ENCODE peak calls at places on chromosomes 16 and 17, in six cellular contexts. U is adrenal gland, R is neuronal stem cell, T is cardiac muscle cell, L is SK-N-SH, Y is psoas muscle. M is an unnamed sample.

GRCh38 chr17:61279476-61280145 is 120.0 kb upstream of the TBX2 start:
- DNase-seq in U (no peak), R (no peak), T (no peak), L (no peak), Y (no peak), M (no peak)

GRCh38 chr17:18027280-18027679 is 11.7 kb downstream of the ATPAF2 start:
- DNase-seq in U (peak; percentile 61), R (no peak), T (peak; percentile 19), L (no peak), Y (peak; percentile 84), M (no peak)

GRCh38 chr16:89000207-89000959 is 23.4 kb upstream of the CBFA2T3 start:
- DNase-seq in U (no peak), R (no peak), T (no peak), L (no peak), Y (peak; percentile 36), M (no peak)

GRCh38 chr17:50212121-50212843 is 10.9 kb upstream of the COL1A1 start:
- DNase-seq in U (no peak), R (no peak), T (peak; percentile 89), L (peak; percentile 25), Y (no peak), M (no peak)

GRCh38 chr16:13633381-13633861 is 286.5 kb upstream of the ERCC4 start:
- DNase-seq in U (no peak), R (no peak), T (no peak), L (no peak), Y (no peak), M (peak; percentile 52)

GRCh38 chr17:29873476-29873875 is 56.6 kb downstream of the SSH2 start:
- DNase-seq in U (no peak), R (no peak), T (no peak), L (no peak), Y (no peak), M (no peak)

GRCh38 chr16:11191665-11192064 is 64.3 kb downstream of the SOCS1 start:
- DNase-seq in U (no peak), R (no peak), T (no peak), L (no peak), Y (no peak), M (no peak)

GRCh38 chr16:83549836-83550569 is 257.8 kb upstream of the HSBP1 start:
- DNase-seq in U (no peak), R (no peak), T (no peak), L (no peak), Y (no peak), M (no peak)

GRCh38 chr16:57071840-57072541 is 20.4 kb upstream of the CPNE2 start:
- DNase-seq in U (no peak), R (no peak), T (peak; percentile 39), L (no peak), Y (no peak), M (peak; percentile 25)

GRCh38 chr17:44623070-44623725 is 33.1 kb upstream of the MEIOC start:
- DNase-seq in U (no peak), R (no peak), T (no peak), L (no peak), Y (no peak), M (no peak)

GRCh38 chr16:22264786-22265185 is 32.4 kb upstream of the POLR3E start:
- DNase-seq in U (no peak), R (no peak), T (no peak), L (peak; percentile 88), Y (no peak), M (no peak)

GRCh38 chr17:49581645-49581992 is 5.9 kb downstream of the NXPH3 start:
- DNase-seq in U (no peak), R (no peak), T (no peak), L (peak; percentile 60), Y (peak; percentile 53), M (no peak)

GRCh38 chr16:72856797-72857196 is 191.1 kb downstream of the ZFHX3 start:
- DNase-seq in U (peak; percentile 34), R (no peak), T (peak; percentile 38), L (peak; percentile 54), Y (no peak), M (no peak)

GRCh38 chr16:84617068-84617630 is 729 bp downstream of the COTL1 start:
- DNase-seq in U (no peak), R (no peak), T (no peak), L (peak; percentile 65), Y (no peak), M (no peak)

GRCh38 chr17:73758245-73758644 is 114.0 kb upstream of the SDK2 start:
- DNase-seq in U (no peak), R (no peak), T (no peak), L (peak; percentile 63), Y (no peak), M (no peak)

GRCh38 chr16:22789281-22789945 is 24.5 kb upstream of the HS3ST2 start:
- DNase-seq in U (no peak), R (no peak), T (no peak), L (no peak), Y (no peak), M (no peak)

DNA sequence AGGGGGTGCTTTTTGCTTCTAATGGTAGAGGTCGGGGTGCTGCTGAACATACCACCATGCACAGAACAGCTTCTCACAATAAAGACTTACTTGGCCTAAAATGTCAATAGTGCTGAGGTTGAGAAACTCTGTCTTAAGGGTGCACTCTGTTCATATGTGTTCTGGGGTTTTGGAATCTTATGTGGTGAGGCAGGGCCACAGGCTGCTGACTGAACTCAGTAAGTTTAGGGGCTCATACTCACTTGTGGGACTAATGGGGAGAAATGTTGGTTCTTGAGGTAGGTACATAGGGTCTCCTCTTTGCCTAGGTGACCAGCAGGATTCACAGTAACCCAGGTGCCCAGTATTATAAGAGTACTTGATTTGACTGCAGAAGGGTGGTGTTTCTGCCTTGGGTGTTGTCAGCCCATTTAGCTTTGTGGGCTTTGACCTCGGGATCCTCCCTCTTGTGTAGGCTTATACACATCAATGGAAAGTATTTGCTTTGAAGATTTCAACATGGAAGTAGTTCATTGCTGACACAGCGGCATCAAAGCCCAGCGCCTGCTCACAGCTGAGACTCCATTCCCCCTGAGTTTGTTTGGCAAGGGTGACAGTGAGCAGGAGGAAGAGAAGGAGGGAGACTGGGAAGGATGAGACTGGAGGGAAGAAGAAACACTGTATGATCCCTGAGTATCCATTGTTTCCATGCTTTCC is 17.2 kb downstream of the SLC7A6 start:
- DNase-seq in U (no peak), R (no peak), T (no peak), L (no peak), Y (no peak), M (no peak)
- H3K36me3 ChIP-seq in U (no peaks in the 10 kb centered on the region), R (peaks cover 21% of the 10 kb centered on the region), T (no peaks in the 10 kb centered on the region), L (peaks cover 6% of the 10 kb centered on the region), Y (no peaks in the 10 kb centered on the region), M (no peaks in the 10 kb centered on the region)

DNA sequence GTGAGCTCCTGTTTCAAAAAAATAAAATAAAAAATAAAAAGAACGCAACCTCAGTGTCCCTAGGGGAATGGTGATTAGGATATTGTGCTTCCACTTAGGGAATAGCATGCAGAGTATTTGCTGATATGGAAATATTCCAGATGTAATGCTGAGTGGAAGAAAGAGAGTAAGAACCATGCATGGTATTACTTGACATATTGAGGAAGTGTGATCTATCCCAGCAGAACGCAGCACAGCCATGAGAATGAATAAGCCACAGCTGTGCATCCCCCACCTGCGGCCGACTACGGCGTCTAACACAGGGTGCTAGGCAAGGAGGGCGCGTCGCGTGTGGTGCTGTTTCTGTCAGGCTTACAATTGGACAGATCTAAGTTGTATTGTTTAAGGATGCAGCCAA is 49.5 kb downstream of the FOXK2 start:
- DNase-seq in U (no peak), R (no peak), T (peak; percentile 67), L (peak; percentile 18), Y (peak; percentile 16), M (no peak)
- H3K36me3 ChIP-seq in U (no peaks in the 10 kb centered on the region), R (peaks cover 97% of the 10 kb centered on the region), T (peaks cover 35% of the 10 kb centered on the region), L (peaks cover 61% of the 10 kb centered on the region), Y (peaks cover 4% of the 10 kb centered on the region), M (no peaks in the 10 kb centered on the region)

GRCh38 chr17:41912925-41913324 is 5.8 kb downstream of the ACLY start:
- DNase-seq in U (no peak), R (no peak), T (no peak), L (no peak), Y (no peak), M (no peak)
- H3K36me3 ChIP-seq in U (no peaks in the 10 kb centered on the region), R (peaks cover 97% of the 10 kb centered on the region), T (peaks cover 30% of the 10 kb centered on the region), L (peaks cover 47% of the 10 kb centered on the region), Y (no peaks in the 10 kb centered on the region), M (peaks cover 9% of the 10 kb centered on the region)

GRCh38 chr16:85913688-85914422 is 14.9 kb downstream of the IRF8 start:
- DNase-seq in U (no peak), R (no peak), T (no peak), L (no peak), Y (no peak), M (no peak)

GRCh38 chr16:85915125-85915845 is 16.3 kb downstream of the IRF8 start:
- DNase-seq in U (no peak), R (no peak), T (no peak), L (no peak), Y (no peak), M (no peak)

GRCh38 chr16:85916141-85916890 is 17.4 kb downstream of the IRF8 start:
- DNase-seq in U (peak; percentile 65), R (no peak), T (peak; percentile 94), L (no peak), Y (no peak), M (no peak)

GRCh38 chr16:85913141-85913601 is 14.2 kb downstream of the IRF8 start:
- DNase-seq in U (no peak), R (no peak), T (no peak), L (no peak), Y (no peak), M (no peak)

GRCh38 chr16:85914423-85914794 is 15.4 kb downstream of the IRF8 start:
- DNase-seq in U (no peak), R (no peak), T (no peak), L (no peak), Y (no peak), M (no peak)
- H3K36me3 ChIP-seq in U (no peaks in the 10 kb centered on the region), R (no peaks in the 10 kb centered on the region), T (no peaks in the 10 kb centered on the region), L (no peaks in the 10 kb centered on the region), Y (no peaks in the 10 kb centered on the region), M (no peaks in the 10 kb centered on the region)

GRCh38 chr17:78398390-78398789 is 19.9 kb downstream of the PGS1 start:
- DNase-seq in U (no peak), R (no peak), T (no peak), L (no peak), Y (no peak), M (no peak)
- H3K36me3 ChIP-seq in U (no peaks in the 10 kb centered on the region), R (peaks cover 94% of the 10 kb centered on the region), T (peaks cover 30% of the 10 kb centered on the region), L (peaks cover 49% of the 10 kb centered on the region), Y (peaks cover 4% of the 10 kb centered on the region), M (peaks cover 8% of the 10 kb centered on the region)

M was measured in kidney epithelial cell.